ENCODE peak calls at places on chromosomes 6 and 20, in six cellular contexts. F is mucosa of descending colon; H is NCI-H524; I is SK-MEL-5; R is stimulated activated CD4-positive, alpha-beta T cell treated with anti-CD3 and anti-CD28 coated beads, Interleukin-2, amount 100 ng/mL, for 24 hours; U is effector CD4-positive, alpha-beta T cell. V is an unnamed sample.

GRCh38 chr20:61895016-61895415 is 170.7 kb downstream of the TAF4 start:
- DNase-seq in R (no peak), U (no peak), H (no peak), F (no peak), I (no peak), V (no peak)

GRCh38 chr6:161354241-161354840 is 80.5 kb upstream of the AGPAT4 start:
- DNase-seq in H (no peak), R (no peak), F (no peak), I (no peak), U (no peak), V (no peak)

GRCh38 chr6:121881974-121882667 is 446.7 kb downstream of the GJA1 start:
- DNase-seq in R (no peak), H (no peak), F (no peak), I (peak), U (no peak), V (no peak)

GRCh38 chr6:67630146-67630545 is 1004.9 kb upstream of the ADGRB3 start:
- DNase-seq in R (no peak), F (no peak), I (no peak), H (no peak), U (no peak), V (peak)

GRCh38 chr6:44041461-44042260 is 85.6 kb downstream of the MRPL14 start:
- DNase-seq in I (peak), H (no peak), R (no peak), U (no peak), F (no peak), V (peak)

GRCh38 chr6:109458774-109459531 is 3.4 kb upstream of the MICAL1 start:
- DNase-seq in I (peak), U (no peak), F (no peak), R (no peak), H (no peak), V (no peak)

GRCh38 chr20:34581341-34582189 is 23.0 kb downstream of the MAP1LC3A start:
- DNase-seq in F (no peak), H (no peak), U (no peak), R (peak), I (no peak), V (no peak)

GRCh38 chr6:134574491-134574890 is 256.6 kb upstream of the SGK1 start:
- DNase-seq in F (no peak), R (no peak), I (no peak), U (no peak), H (no peak), V (no peak)

GRCh38 chr20:53708129-53708968 is 114.7 kb upstream of the ZNF217 start:
- DNase-seq in U (no peak), H (no peak), R (peak), I (no peak), F (no peak), V (no peak)

GRCh38 chr6:75932067-75932466 is 140.4 kb downstream of the IMPG1 start:
- DNase-seq in R (peak), H (peak), F (peak), I (peak), U (no peak), V (no peak)

GRCh38 chr20:38770970-38771369 is 22.7 kb downstream of the ACTR5 start:
- DNase-seq in U (no peak), I (no peak), R (no peak), F (no peak), H (no peak), V (no peak)

GRCh38 chr6:23533311-23533710 is 592.7 kb upstream of the NRSN1 start:
- DNase-seq in I (no peak), U (no peak), R (no peak), H (no peak), F (no peak), V (no peak)

GRCh38 chr6:64254558-64254957 is 619.0 kb downstream of the PHF3 start:
- DNase-seq in I (no peak), H (no peak), F (no peak), U (no peak), R (no peak), V (no peak)

GRCh38 chr20:34951652-34952051 is 4.0 kb downstream of the GSS start:
- DNase-seq in R (no peak), U (no peak), H (no peak), I (no peak), F (no peak), V (peak)

GRCh38 chr6:119566546-119567263 is 217.1 kb upstream of the MAN1A1 start:
- DNase-seq in H (no peak), F (no peak), I (peak), U (no peak), R (no peak), V (no peak)

GRCh38 chr6:11609324-11610071 is 71.9 kb downstream of the TMEM170B start:
- DNase-seq in H (no peak), F (no peak), R (no peak), U (no peak), I (no peak), V (peak)